ENCODE peak calls at places on chromosomes 16 and 17, in six cellular contexts. One of them, this sample, is unnamed.

GRCh38 chr17:76969598-76970172 is 101.5 kb downstream of the MGAT5B start:
- DNase-seq in breast epithelium: no peak
- DNase-seq in lower leg skin: no peak
- DNase-seq in psoas muscle: no peak
- DNase-seq in adrenal gland: peak; percentile 25
- DNase-seq in BE2C: peak; percentile 54
- DNase-seq in this sample: no peak

GRCh38 chr16:84448444-84448843 is 56.0 kb downstream of the MEAK7 start:
- DNase-seq in adrenal gland: no peak
- DNase-seq in breast epithelium: no peak
- DNase-seq in psoas muscle: no peak
- DNase-seq in lower leg skin: no peak
- DNase-seq in BE2C: no peak
- DNase-seq in this sample: no peak

GRCh38 chr16:73390491-73390890 is 342.6 kb upstream of the ZFHX3 start:
- DNase-seq in breast epithelium: no peak
- DNase-seq in BE2C: no peak
- DNase-seq in adrenal gland: no peak
- DNase-seq in lower leg skin: no peak
- DNase-seq in psoas muscle: no peak
- DNase-seq in this sample: no peak

GRCh38 chr17:9183297-9183696 is 162.0 kb downstream of the NTN1 start:
- DNase-seq in adrenal gland: no peak
- DNase-seq in BE2C: no peak
- DNase-seq in lower leg skin: no peak
- DNase-seq in breast epithelium: no peak
- DNase-seq in psoas muscle: no peak
- DNase-seq in this sample: no peak

GRCh38 chr16:70579248-70579647 is 55.6 kb downstream of the SF3B3 start:
- DNase-seq in adrenal gland: no peak
- DNase-seq in breast epithelium: no peak
- DNase-seq in psoas muscle: no peak
- DNase-seq in BE2C: no peak
- DNase-seq in lower leg skin: no peak
- DNase-seq in this sample: no peak

GRCh38 chr16:86517652-86518258 is 7.4 kb downstream of the FOXF1 start:
- DNase-seq in breast epithelium: no peak
- DNase-seq in BE2C: peak; percentile 79
- DNase-seq in adrenal gland: peak; percentile 56
- DNase-seq in psoas muscle: peak; percentile 57
- DNase-seq in lower leg skin: no peak
- DNase-seq in this sample: peak; percentile 57

GRCh38 chr17:46744441-46744840 is 74.1 kb downstream of the WNT3 start:
- DNase-seq in breast epithelium: no peak
- DNase-seq in psoas muscle: no peak
- DNase-seq in adrenal gland: no peak
- DNase-seq in lower leg skin: no peak
- DNase-seq in BE2C: no peak
- DNase-seq in this sample: no peak

GRCh38 chr17:3965123-3965800 is 1.0 kb upstream of the ATP2A3 start:
- DNase-seq in BE2C: peak; percentile 37
- DNase-seq in lower leg skin: peak; percentile 59
- DNase-seq in breast epithelium: no peak
- DNase-seq in psoas muscle: no peak
- DNase-seq in adrenal gland: peak; percentile 59
- DNase-seq in this sample: peak; percentile 92

GRCh38 chr17:74466111-74466784 is at the start of gene CD300A:
- DNase-seq in lower leg skin: peak; percentile 55
- DNase-seq in BE2C: no peak
- DNase-seq in adrenal gland: peak; percentile 53
- DNase-seq in psoas muscle: peak; percentile 44
- DNase-seq in breast epithelium: no peak
- DNase-seq in this sample: peak; percentile 92

GRCh38 chr17:29572691-29573557 is 4.4 kb downstream of the TP53I13 start:
- DNase-seq in lower leg skin: peak; percentile 29
- DNase-seq in adrenal gland: peak; percentile 73
- DNase-seq in breast epithelium: peak; percentile 49
- DNase-seq in psoas muscle: peak; percentile 82
- DNase-seq in BE2C: peak; percentile 73
- DNase-seq in this sample: no peak

GRCh38 chr17:63498621-63499195 is 21.8 kb downstream of the ACE start:
- DNase-seq in BE2C: no peak
- DNase-seq in lower leg skin: no peak
- DNase-seq in adrenal gland: no peak
- DNase-seq in psoas muscle: no peak
- DNase-seq in breast epithelium: no peak
- DNase-seq in this sample: no peak

GRCh38 chr16:50449800-50450199 is 81.0 kb upstream of the BRD7 start:
- DNase-seq in BE2C: no peak
- DNase-seq in breast epithelium: no peak
- DNase-seq in adrenal gland: no peak
- DNase-seq in lower leg skin: no peak
- DNase-seq in psoas muscle: no peak
- DNase-seq in this sample: no peak

GRCh38 chr17:43034623-43035293 is 9.7 kb downstream of the RND2 start:
- DNase-seq in breast epithelium: no peak
- DNase-seq in lower leg skin: no peak
- DNase-seq in BE2C: no peak
- DNase-seq in psoas muscle: no peak
- DNase-seq in adrenal gland: no peak
- DNase-seq in this sample: no peak

GRCh38 chr16:22671301-22672076 is 142.5 kb upstream of the HS3ST2 start:
- DNase-seq in BE2C: no peak
- DNase-seq in adrenal gland: no peak
- DNase-seq in psoas muscle: no peak
- DNase-seq in lower leg skin: no peak
- DNase-seq in breast epithelium: no peak
- DNase-seq in this sample: no peak

GRCh38 chr17:71667661-71668060 is 453.2 kb upstream of the SOX9 start:
- DNase-seq in adrenal gland: no peak
- DNase-seq in lower leg skin: no peak
- DNase-seq in BE2C: no peak
- DNase-seq in breast epithelium: no peak
- DNase-seq in psoas muscle: no peak
- DNase-seq in this sample: no peak

GRCh38 chr16:84283314-84284167 is 11.1 kb upstream of the WFDC1 start:
- DNase-seq in lower leg skin: no peak
- DNase-seq in BE2C: no peak
- DNase-seq in psoas muscle: no peak
- DNase-seq in breast epithelium: no peak
- DNase-seq in adrenal gland: peak; percentile 21
- DNase-seq in this sample: no peak

GRCh38 chr17:51848451-51848850 is 310.1 kb downstream of the CA10 start:
- DNase-seq in lower leg skin: no peak
- DNase-seq in BE2C: no peak
- DNase-seq in psoas muscle: no peak
- DNase-seq in adrenal gland: no peak
- DNase-seq in breast epithelium: no peak
- DNase-seq in this sample: no peak

GRCh38 chr16:15690296-15690695 is 40.3 kb downstream of the NDE1 start:
- DNase-seq in psoas muscle: no peak
- DNase-seq in breast epithelium: no peak
- DNase-seq in lower leg skin: no peak
- DNase-seq in BE2C: no peak
- DNase-seq in adrenal gland: no peak
- DNase-seq in this sample: no peak

GRCh38 chr16:75305364-75306101 is 54.1 kb upstream of the BCAR1 start:
- DNase-seq in breast epithelium: peak; percentile 72
- DNase-seq in psoas muscle: peak; percentile 87
- DNase-seq in adrenal gland: peak; percentile 95
- DNase-seq in lower leg skin: peak; percentile 92
- DNase-seq in BE2C: peak; percentile 60
- DNase-seq in this sample: peak; percentile 78
- TF ChIP-seq CTCF in breast epithelium: no peak
- TF ChIP-seq CTCF in psoas muscle: no peak
- TF ChIP-seq CTCF in adrenal gland: no peak
- TF ChIP-seq CTCF in lower leg skin: no peak
- TF ChIP-seq CTCF in BE2C: no peak
- TF ChIP-seq CTCF in this sample: no peak

GRCh38 chr16:82735176-82735575 is 108.4 kb downstream of the CDH13 start:
- DNase-seq in BE2C: no peak
- DNase-seq in lower leg skin: no peak
- DNase-seq in adrenal gland: peak; percentile 16
- DNase-seq in psoas muscle: peak; percentile 20
- DNase-seq in breast epithelium: no peak
- DNase-seq in this sample: no peak

GRCh38 chr16:82736161-82736697 is 109.5 kb downstream of the CDH13 start:
- DNase-seq in breast epithelium: no peak
- DNase-seq in adrenal gland: no peak
- DNase-seq in BE2C: no peak
- DNase-seq in psoas muscle: no peak
- DNase-seq in lower leg skin: no peak
- DNase-seq in this sample: no peak

GRCh38 chr16:82735696-82736095 is 108.9 kb downstream of the CDH13 start:
- DNase-seq in adrenal gland: no peak
- DNase-seq in BE2C: no peak
- DNase-seq in lower leg skin: no peak
- DNase-seq in psoas muscle: no peak
- DNase-seq in breast epithelium: no peak
- DNase-seq in this sample: no peak

GRCh38 chr16:82741073-82741615 is 114.4 kb downstream of the CDH13 start:
- DNase-seq in psoas muscle: no peak
- DNase-seq in adrenal gland: no peak
- DNase-seq in breast epithelium: no peak
- DNase-seq in lower leg skin: no peak
- DNase-seq in BE2C: no peak
- DNase-seq in this sample: no peak

GRCh38 chr16:82738699-82739098 is 111.9 kb downstream of the CDH13 start:
- DNase-seq in lower leg skin: no peak
- DNase-seq in BE2C: no peak
- DNase-seq in adrenal gland: no peak
- DNase-seq in breast epithelium: no peak
- DNase-seq in psoas muscle: no peak
- DNase-seq in this sample: no peak
- TF ChIP-seq CTCF in lower leg skin: no peak
- TF ChIP-seq CTCF in BE2C: no peak
- TF ChIP-seq CTCF in adrenal gland: no peak
- TF ChIP-seq CTCF in breast epithelium: no peak
- TF ChIP-seq CTCF in psoas muscle: peak; percentile 36
- TF ChIP-seq CTCF in this sample: no peak

GRCh38 chr17:75856062-75856681 is 1.0 kb upstream of the WBP2 start:
- DNase-seq in breast epithelium: no peak
- DNase-seq in lower leg skin: no peak
- DNase-seq in adrenal gland: no peak
- DNase-seq in BE2C: no peak
- DNase-seq in psoas muscle: no peak
- DNase-seq in this sample: peak; percentile 66
- TF ChIP-seq CTCF in breast epithelium: peak; percentile 16
- TF ChIP-seq CTCF in lower leg skin: no peak
- TF ChIP-seq CTCF in adrenal gland: no peak
- TF ChIP-seq CTCF in BE2C: peak; percentile 30
- TF ChIP-seq CTCF in psoas muscle: no peak
- TF ChIP-seq CTCF in this sample: no peak

DNA sequence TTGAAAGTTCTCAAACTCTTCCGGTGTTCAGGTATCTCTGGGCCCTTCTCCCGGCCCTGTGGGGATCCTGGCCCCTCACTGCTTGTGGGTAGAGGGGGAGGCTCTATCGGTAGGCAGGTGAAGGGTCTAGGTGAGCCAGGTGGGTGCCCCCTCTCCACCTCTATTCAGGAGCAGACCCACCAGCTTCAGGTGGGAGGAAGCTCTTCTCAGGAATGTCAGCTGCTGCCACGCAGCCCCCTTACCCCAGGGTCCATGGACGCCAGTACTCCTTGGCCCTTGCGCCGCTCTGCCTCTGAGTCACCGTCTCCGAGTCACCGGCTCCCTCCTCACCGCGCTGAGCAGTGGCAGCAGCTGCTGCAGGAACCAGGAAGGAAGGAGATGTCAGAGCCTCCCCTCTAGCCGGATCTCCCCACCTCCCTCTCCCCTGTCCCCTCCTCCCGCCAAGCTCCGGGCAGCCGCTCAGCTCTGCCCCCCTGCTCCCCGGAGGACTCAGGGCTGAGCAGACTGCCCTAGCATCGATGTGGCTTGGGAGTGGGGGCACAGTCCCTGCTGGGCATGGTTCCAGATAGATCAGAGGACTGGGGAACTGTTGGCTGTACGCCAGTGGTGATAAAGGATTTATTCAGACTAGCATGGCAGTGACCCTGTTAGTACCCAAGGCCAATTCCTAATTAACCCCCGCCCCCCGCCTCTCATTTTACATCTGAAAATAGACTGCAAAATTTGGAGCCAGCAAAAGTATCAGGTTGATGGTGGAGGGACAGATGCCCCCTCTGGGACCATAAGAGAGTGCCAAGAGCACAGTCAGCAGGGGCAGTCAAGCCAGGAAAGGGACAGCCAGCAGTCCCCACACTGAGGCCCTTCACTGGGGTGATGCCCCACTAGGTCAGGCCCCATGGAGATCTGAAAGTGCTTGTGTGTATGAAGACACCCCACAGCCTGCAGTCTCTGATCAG is at the start of gene OSBPL7:
- DNase-seq in lower leg skin: peak; percentile 35
- DNase-seq in adrenal gland: peak; percentile 79
- DNase-seq in breast epithelium: peak; percentile 74
- DNase-seq in psoas muscle: peak; percentile 77
- DNase-seq in BE2C: peak; percentile 92
- DNase-seq in this sample: peak; percentile 82
- TF ChIP-seq CTCF in lower leg skin: no peak
- TF ChIP-seq CTCF in adrenal gland: no peak
- TF ChIP-seq CTCF in breast epithelium: no peak
- TF ChIP-seq CTCF in psoas muscle: no peak
- TF ChIP-seq CTCF in BE2C: peak; percentile 14
- TF ChIP-seq CTCF in this sample: no peak

GRCh38 chr16:67226804-67227566 is at the start of gene TMEM208:
- DNase-seq in adrenal gland: peak; percentile 99
- DNase-seq in breast epithelium: peak; percentile 95
- DNase-seq in psoas muscle: peak; percentile 98
- DNase-seq in BE2C: peak; percentile 99
- DNase-seq in lower leg skin: peak; percentile 98
- DNase-seq in this sample: peak; percentile 99
- TF ChIP-seq CTCF in adrenal gland: no peak
- TF ChIP-seq CTCF in breast epithelium: no peak
- TF ChIP-seq CTCF in psoas muscle: no peak
- TF ChIP-seq CTCF in BE2C: no peak
- TF ChIP-seq CTCF in lower leg skin: no peak
- TF ChIP-seq CTCF in this sample: no peak